ENCODE peak calls at places on chromosomes 4 and X, in eight cellular contexts. K is K562, S is transverse colon, J is GM12892, L is HCT116, U is suprapubic skin, Z is sigmoid colon, F is spleen. W is an unnamed sample.

GRCh38 chr4:82620126-82620525 is 58.3 kb upstream of the TMEM150C start:
- DNase-seq in K (no peak), S (no peak), J (no peak), L (no peak), U (no peak), Z (no peak), F (no peak), W (no peak)

GRCh38 chr4:3701271-3702083 is 64.7 kb upstream of the ADRA2C start:
- DNase-seq in K (no peak), S (no peak), J (no peak), L (no peak), U (peak), Z (peak), F (peak), W (no peak)

GRCh38 chr4:165965503-165965902 is 92.5 kb downstream of the TLL1 start:
- DNase-seq in K (no peak), S (no peak), J (no peak), L (no peak), U (no peak), Z (no peak), F (no peak), W (no peak)

GRCh38 chrX:111736571-111736970 is 55.6 kb downstream of the ALG13 start:
- DNase-seq in K (no peak), S (no peak), J (no peak), L (no peak), U (no peak), Z (no peak), F (no peak), W (no peak)

GRCh38 chr4:123096038-123096437 is 173.6 kb upstream of the NUDT6 start:
- DNase-seq in K (peak), S (no peak), J (no peak), L (peak), U (no peak), Z (no peak), F (no peak), W (no peak)

GRCh38 chrX:63503541-63503940 is 152.4 kb upstream of the SPIN4 start:
- DNase-seq in K (no peak), S (no peak), J (no peak), L (no peak), U (no peak), Z (no peak), F (no peak), W (no peak)

GRCh38 chrX:53738370-53738909 is 51.9 kb upstream of the HUWE1 start:
- DNase-seq in K (no peak), S (no peak), J (no peak), L (no peak), U (no peak), Z (no peak), F (no peak), W (no peak)

GRCh38 chr4:56468097-56468422 is 643 bp downstream of the SRP72 start:
- DNase-seq in K (peak), S (peak), J (peak), L (peak), U (no peak), Z (no peak), F (no peak), W (peak)

GRCh38 chr4:17068885-17069284 is 170.4 kb upstream of the LDB2 start:
- DNase-seq in K (no peak), S (no peak), J (no peak), L (no peak), U (no peak), Z (no peak), F (no peak), W (no peak)

GRCh38 chrX:105701310-105702052 is 120.9 kb upstream of the NRK start:
- DNase-seq in K (no peak), S (no peak), J (no peak), L (no peak), U (no peak), Z (no peak), F (no peak), W (no peak)

GRCh38 chrX:50747471-50747900 is 66.5 kb downstream of the SHROOM4 start:
- DNase-seq in K (peak), S (no peak), J (no peak), L (no peak), U (no peak), Z (no peak), F (no peak), W (no peak)

GRCh38 chr4:98930311-98930865 is 1.5 kb upstream of the EIF4E start:
- DNase-seq in K (no peak), S (no peak), J (no peak), L (no peak), U (no peak), Z (no peak), F (no peak), W (no peak)

GRCh38 chr4:38013461-38014366 is 53.5 kb downstream of the PTTG2 start:
- DNase-seq in K (no peak), S (no peak), J (no peak), L (peak), U (no peak), Z (peak), F (no peak), W (no peak)

GRCh38 chrX:153925387-153925738 is 701 bp downstream of the ARHGAP4 start:
- DNase-seq in K (no peak), S (no peak), J (no peak), L (no peak), U (no peak), Z (no peak), F (no peak), W (no peak)

GRCh38 chr4:10460313-10461047 is 3.3 kb upstream of the ZNF518B start:
- DNase-seq in K (peak), S (no peak), J (no peak), L (no peak), U (no peak), Z (no peak), F (no peak), W (no peak)

GRCh38 chrX:1224954-1225353 is 12.5 kb upstream of the CRLF2 start:
- DNase-seq in K (no peak), S (no peak), J (no peak), L (no peak), U (no peak), Z (peak), F (no peak), W (no peak)

GRCh38 chr4:147927377-147928137 is 195.7 kb downstream of the ARHGAP10 start:
- DNase-seq in K (no peak), S (no peak), J (no peak), L (no peak), U (no peak), Z (peak), F (no peak), W (no peak)

GRCh38 chr4:57249083-57249482 is 138.9 kb upstream of the IGFBP7 start:
- DNase-seq in K (no peak), S (no peak), J (no peak), L (no peak), U (no peak), Z (no peak), F (no peak), W (no peak)

GRCh38 chr4:105246712-105247111 is 100.0 kb downstream of the TET2 start:
- DNase-seq in K (no peak), S (no peak), J (no peak), L (no peak), U (no peak), Z (no peak), F (no peak), W (no peak)

GRCh38 chr4:185520119-185520518 is 15.2 kb downstream of the PDLIM3 start:
- DNase-seq in K (no peak), S (no peak), J (no peak), L (no peak), U (no peak), Z (no peak), F (no peak), W (no peak)

GRCh38 chr4:118955515-118955914 is 66.9 kb downstream of the SYNPO2 start:
- DNase-seq in K (no peak), S (no peak), J (no peak), L (no peak), U (no peak), Z (no peak), F (no peak), W (no peak)

GRCh38 chr4:158766419-158767044 is 2.3 kb upstream of the FNIP2 start:
- DNase-seq in K (no peak), S (no peak), J (no peak), L (no peak), U (no peak), Z (no peak), F (no peak), W (no peak)

GRCh38 chr4:158769175-158769831 is 477 bp downstream of the FNIP2 start:
- DNase-seq in K (peak), S (peak), J (no peak), L (no peak), U (peak), Z (peak), F (peak), W (peak)

GRCh38 chr4:158771776-158772175 is 3.0 kb downstream of the FNIP2 start:
- DNase-seq in K (no peak), S (no peak), J (no peak), L (no peak), U (no peak), Z (no peak), F (no peak), W (no peak)

GRCh38 chr4:158770671-158771070 is 1.8 kb downstream of the FNIP2 start:
- DNase-seq in K (no peak), S (no peak), J (no peak), L (no peak), U (no peak), Z (no peak), F (no peak), W (no peak)

DNA sequence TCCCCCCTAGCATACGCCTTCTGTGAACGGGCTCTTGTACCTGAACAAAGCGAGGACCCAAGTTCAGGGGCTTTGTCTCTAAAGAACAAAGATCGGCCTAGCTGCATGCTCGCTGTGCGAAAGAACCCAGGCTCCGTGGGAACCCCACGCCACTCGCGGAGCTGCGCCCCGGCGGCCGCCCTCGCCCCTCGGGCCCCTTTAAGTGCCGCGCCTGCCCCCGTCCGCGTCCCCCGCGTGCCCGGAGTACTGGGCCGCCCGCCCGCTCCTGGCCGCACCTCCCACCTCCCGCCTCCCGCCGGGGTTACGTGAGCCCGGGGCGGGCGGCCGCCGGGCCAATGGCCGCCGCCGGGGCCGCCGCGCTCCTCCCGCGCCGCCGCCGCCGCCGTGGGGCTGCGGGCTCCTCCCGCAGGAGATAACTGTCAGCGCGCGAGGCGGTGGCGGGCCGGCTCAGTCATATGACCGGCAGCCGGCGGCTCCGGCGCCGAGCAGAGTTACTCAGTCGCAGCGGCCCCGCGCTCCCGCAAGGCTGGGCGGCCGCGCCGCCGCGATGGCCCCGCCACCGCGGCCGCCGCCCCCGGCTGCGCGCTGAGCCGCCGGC is at the start of gene FNIP2:
- DNase-seq in K (peak), S (peak), J (peak), L (peak), U (peak), Z (peak), F (peak), W (peak)
- TF ChIP-seq POLR2AphosphoS5 in K (peak), S (peak), J (no peak), L (peak), U (no peak), Z (peak), F (peak), W (no peak)

GRCh38 chr4:156971623-156972369 is at the start of gene PDGFC:
- DNase-seq in K (peak), S (peak), J (peak), L (no peak), U (peak), Z (peak), F (peak), W (peak)
- TF ChIP-seq POLR2A in K (no peak), S (no peak), J (no peak), L (peak), U (peak), Z (peak), F (no peak), W (no peak)

DNA sequence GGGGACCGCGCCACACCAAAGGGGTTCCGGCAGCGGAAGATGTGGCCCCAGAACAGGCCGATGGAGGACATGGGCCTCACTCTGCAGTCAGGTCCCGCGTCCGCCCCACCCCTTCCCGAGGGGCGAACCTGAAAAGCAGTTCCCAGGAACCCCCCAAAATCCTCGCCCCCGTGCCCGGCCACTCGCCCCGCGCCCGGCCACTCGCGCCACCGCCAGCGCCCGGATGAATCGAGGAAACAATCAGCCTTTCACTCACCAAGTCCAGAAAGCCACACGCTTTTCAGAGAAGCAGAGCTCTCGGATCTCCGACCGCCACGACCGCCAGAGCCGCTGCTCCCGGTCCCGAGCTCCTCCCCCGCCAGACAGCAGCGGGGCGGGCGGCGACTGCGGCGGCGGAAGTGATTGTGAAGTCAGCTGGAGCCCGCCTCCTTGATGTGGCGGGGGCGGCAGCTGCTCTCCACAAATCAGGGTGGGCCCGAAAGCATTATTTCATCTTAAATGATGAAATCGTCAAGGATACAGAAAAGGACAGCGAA is at the start of gene PJA1:
- DNase-seq in K (peak), S (peak), J (peak), L (no peak), U (peak), Z (peak), F (peak), W (peak)
- TF ChIP-seq POLR2AphosphoS5 in K (no peak), S (peak), J (no peak), L (peak), U (no peak), Z (peak), F (peak), W (no peak)

GRCh38 chr4:30720021-30720655 is at the start of gene PCDH7:
- DNase-seq in K (no peak), S (peak), J (peak), L (no peak), U (no peak), Z (peak), F (no peak), W (no peak)
- TF ChIP-seq POLR2A in K (no peak), S (no peak), J (no peak), L (no peak), U (no peak), Z (no peak), F (no peak), W (no peak)

W was measured in GM12891.